ENCODE peak calls at places on chromosomes 11 and 22, in six cellular contexts. A, B, F, J, H and L are unnamed samples.

GRCh38 chr22:31036671-31037550 is 44.2 kb upstream of the SMTN start:
- DNase-seq in A (peak; percentile 34), B (no peak), F (no peak), J (no peak), H (no peak), L (no peak)

GRCh38 chr22:31857247-31857646 is 87.1 kb upstream of the YWHAH start:
- DNase-seq in A (no peak), B (peak; percentile 54), F (no peak), J (no peak), H (no peak), L (no peak)

GRCh38 chr11:6418958-6419611 is at the start of gene APBB1:
- DNase-seq in A (peak; percentile 73), B (peak; percentile 92), F (no peak), J (peak; percentile 95), H (peak; percentile 96), L (peak; percentile 87)

GRCh38 chr11:37786214-37786755 is 1188.2 kb upstream of the RAG2 start:
- DNase-seq in A (no peak), B (no peak), F (no peak), J (no peak), H (no peak), L (no peak)

GRCh38 chr11:334264-335033 is 13.8 kb upstream of the IFITM3 start:
- DNase-seq in A (no peak), B (peak; percentile 54), F (no peak), J (no peak), H (no peak), L (no peak)

GRCh38 chr11:78802058-78802633 is 227.5 kb upstream of the NARS2 start:
- DNase-seq in A (no peak), B (no peak), F (no peak), J (peak; percentile 11), H (no peak), L (no peak)

GRCh38 chr22:18056802-18057474 is 20.9 kb upstream of the PEX26 start:
- DNase-seq in A (peak; percentile 50), B (no peak), F (no peak), J (no peak), H (no peak), L (no peak)

GRCh38 chr11:60498853-60499252 is 6.3 kb downstream of the MS4A12 start:
- DNase-seq in A (peak; percentile 63), B (no peak), F (no peak), J (no peak), H (no peak), L (no peak)

GRCh38 chr11:69002101-69002742 is 10.8 kb downstream of the MRGPRF start:
- DNase-seq in A (peak; percentile 8), B (no peak), F (peak; percentile 62), J (no peak), H (no peak), L (no peak)
- H3K27ac ChIP-seq in A (peak overlapping the region; percentile 98), B (no peak overlapping the region), F (peak overlapping the region; percentile 73), J (peak overlapping the region; percentile 69), H (no peak overlapping the region), L (peak overlapping the region; percentile 22)

GRCh38 chr11:20099527-20099926 is 60.7 kb downstream of the DBX1 start:
- DNase-seq in A (no peak), B (no peak), F (no peak), J (no peak), H (no peak), L (no peak)

GRCh38 chr11:20097319-20098221 is 62.7 kb downstream of the DBX1 start:
- DNase-seq in A (no peak), B (no peak), F (no peak), J (no peak), H (no peak), L (no peak)

GRCh38 chr11:20093775-20094174 is 66.5 kb downstream of the DBX1 start:
- DNase-seq in A (no peak), B (no peak), F (no peak), J (no peak), H (no peak), L (no peak)

GRCh38 chr11:20090654-20091374 is 69.5 kb downstream of the DBX1 start:
- DNase-seq in A (no peak), B (no peak), F (no peak), J (no peak), H (no peak), L (no peak)

DNA sequence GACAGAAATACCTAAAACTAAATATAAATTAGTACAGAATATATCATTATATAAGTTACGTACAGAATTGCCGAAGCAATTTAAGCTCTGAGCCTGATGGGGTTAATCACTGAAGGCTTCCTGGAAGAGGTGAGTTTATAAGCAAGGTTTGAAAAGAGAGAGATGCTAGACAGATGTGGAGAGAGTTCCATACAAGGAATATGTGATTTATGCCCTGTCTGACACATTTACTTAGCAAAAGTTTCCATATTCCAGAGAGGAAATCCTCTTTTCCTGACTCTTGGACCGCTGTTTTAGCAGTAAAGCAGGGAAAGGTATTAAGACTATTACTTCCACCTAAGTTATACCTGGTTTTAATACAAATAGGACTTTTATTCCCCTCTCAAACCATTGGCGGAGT is 65.1 kb downstream of the DBX1 start:
- DNase-seq in A (no peak), B (no peak), F (no peak), J (no peak), H (no peak), L (no peak)
- H3K36me3 ChIP-seq in A (peaks cover 3% of the 10 kb centered on the region), B (no peaks in the 10 kb centered on the region), F (peaks cover 61% of the 10 kb centered on the region), J (peaks cover 78% of the 10 kb centered on the region), H (peaks cover 78% of the 10 kb centered on the region), L (no peaks in the 10 kb centered on the region)

DNA sequence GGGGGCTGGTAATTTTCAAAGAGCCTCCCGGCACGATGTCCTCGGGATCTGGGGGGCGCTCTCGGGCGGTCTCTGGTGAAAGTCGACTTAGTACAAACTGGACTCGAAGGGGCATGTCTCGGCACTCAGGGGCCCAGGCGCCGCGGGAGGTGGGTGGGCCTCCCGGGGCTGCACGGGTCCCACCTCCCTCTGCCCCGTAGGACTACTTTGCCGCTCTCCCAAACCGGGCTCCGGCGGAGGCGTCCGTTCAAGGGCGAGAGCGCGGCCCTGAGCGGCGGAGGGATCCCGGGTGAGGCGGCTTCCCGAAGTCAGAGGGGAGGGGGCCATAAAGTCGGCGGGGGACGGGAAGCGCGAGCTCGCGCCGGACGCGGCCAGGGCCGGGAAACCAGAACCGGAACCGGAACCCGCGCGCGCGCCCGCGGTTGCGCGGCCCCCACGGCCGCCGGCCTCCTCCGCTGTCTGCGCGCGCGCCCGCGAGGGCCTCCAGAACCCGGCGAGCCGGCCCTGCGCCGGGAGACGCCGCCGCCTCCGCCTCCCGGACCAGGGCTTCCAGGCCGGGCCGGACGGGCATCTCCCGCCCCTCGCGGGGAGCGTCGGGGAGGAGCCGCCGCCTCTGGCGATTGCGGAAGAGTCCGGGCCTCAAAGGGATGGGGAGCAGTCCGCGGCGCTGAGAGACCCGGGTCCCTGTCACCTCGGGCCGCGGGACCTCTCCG is at the start of gene ARHGEF12:
- DNase-seq in A (peak; percentile 96), B (peak; percentile 93), F (peak; percentile 96), J (peak; percentile 99), H (peak; percentile 98), L (peak; percentile 97)
- TF ChIP-seq EP300 in A (no peak), B (peak; percentile 53), F (no peak), J (no peak), H (peak; percentile 61), L (peak; percentile 83)

GRCh38 chr11:122085264-122085663 is 30.8 kb downstream of the BLID start:
- DNase-seq in A (no peak), B (no peak), F (no peak), J (no peak), H (no peak), L (no peak)
- H3K27ac ChIP-seq in A (no peak overlapping the region), B (no peak overlapping the region), F (peak overlapping the region; percentile 61), J (no peak overlapping the region), H (peak overlapping the region; percentile 94), L (no peak overlapping the region)

DNA sequence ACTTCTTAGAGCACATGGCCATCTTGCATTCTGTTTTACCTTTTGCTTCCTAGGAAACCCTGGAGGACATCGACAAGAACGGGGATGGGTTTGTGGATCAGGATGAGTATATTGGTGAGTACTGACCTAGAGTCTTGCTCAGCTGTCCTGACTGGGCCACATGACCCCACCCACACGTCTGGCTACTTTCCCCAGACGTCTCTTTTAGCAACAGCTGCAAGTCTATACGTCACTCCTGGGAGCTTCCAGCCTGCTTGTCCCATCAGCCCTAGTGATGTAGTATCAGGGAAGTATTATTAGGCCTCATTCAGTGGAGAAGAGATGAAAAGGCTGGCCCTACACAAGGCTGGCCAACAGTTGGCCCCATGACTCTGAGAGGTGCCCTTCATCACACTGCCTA is 9.6 kb downstream of the RCN1 start:
- DNase-seq in A (no peak), B (no peak), F (no peak), J (no peak), H (no peak), L (no peak)
- H3K36me3 ChIP-seq in A (peaks cover 13% of the 10 kb centered on the region), B (no peaks in the 10 kb centered on the region), F (peaks cover 64% of the 10 kb centered on the region), J (peaks cover 71% of the 10 kb centered on the region), H (peaks cover 31% of the 10 kb centered on the region), L (no peaks in the 10 kb centered on the region)

DNA sequence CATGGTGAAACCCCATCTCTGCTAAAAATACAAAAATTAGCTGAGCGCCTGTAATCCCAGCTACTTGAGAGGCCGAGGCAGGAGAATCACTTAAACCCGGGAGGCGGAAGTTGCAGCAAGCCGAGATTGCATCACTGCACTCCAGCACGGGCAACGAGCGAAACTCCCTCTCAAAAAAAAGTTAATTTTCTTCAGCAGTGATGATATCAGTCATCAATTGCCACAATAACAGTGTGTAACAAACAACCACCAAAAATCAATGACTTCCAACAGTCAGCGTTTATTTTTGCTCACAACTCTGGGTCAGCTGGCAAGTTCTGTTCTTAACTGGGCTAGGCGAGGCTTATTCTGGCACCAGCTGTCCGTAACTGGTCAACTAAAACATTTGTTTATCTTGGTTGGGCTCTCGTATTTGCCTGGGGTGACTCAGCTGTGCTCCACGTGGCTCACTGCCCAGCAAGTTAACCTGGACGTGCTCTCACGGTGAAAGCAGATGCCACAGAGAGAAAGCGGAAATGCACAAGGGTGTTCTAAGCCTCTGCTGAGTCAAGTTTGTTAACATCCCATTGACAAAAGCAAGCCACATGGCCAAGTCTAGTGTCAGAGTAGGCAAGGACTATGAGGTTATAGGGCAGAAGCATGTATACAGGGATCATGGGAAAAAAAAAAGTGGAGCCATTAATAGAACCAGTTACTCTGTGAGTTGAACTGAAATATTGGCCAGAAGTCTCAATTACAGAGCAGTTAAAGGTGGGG is 52.1 kb downstream of the LHFPL7 start:
- DNase-seq in A (peak; percentile 87), B (no peak), F (no peak), J (no peak), H (peak; percentile 81), L (peak; percentile 83)
- TF ChIP-seq EP300 in A (no peak), B (no peak), F (no peak), J (no peak), H (peak; percentile 74), L (no peak)

DNA sequence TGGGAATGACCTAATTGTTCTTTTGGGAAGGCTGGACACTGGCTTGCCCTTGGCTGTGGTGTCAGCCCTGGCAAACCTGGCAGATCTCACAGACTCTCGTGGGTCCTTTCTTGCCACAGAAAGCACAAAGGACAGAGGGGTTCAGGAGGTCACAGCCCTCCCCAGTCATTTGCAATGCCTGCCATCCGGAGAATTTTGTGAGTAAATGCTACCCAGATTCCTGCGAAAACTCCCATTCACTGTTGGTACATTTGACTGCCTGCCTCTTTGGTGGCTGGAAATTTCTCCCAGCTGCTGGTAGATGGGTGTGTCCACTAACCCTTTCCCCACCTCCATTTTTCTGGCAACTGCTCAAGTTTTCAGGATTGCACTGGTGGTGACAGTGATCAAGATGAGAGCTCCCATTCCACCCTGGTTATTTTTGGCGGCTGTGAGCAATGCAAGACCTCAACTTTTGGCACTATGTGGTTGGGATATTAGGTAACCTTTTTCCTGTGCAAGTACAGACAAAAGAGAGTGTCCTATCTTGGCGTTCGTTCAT is 155.7 kb downstream of the NAV2 start:
- DNase-seq in A (peak; percentile 11), B (no peak), F (no peak), J (no peak), H (peak; percentile 31), L (no peak)
- H3K27ac ChIP-seq in A (peak overlapping the region; percentile 23), B (no peak overlapping the region), F (peak overlapping the region; percentile 60), J (no peak overlapping the region), H (peak overlapping the region; percentile 49), L (no peak overlapping the region)